ENCODE peak calls at places on chromosomes 6 and 20, in six cellular contexts. R is adrenal gland, L is ovary, W is breast epithelium, T is tibial nerve, S is spleen. P is an unnamed sample.

GRCh38 chr6:42928748-42929087 is 562 bp upstream of the CNPY3 start:
- DNase-seq in R (no peak), L (no peak), W (no peak), T (no peak), S (no peak), P (no peak)

GRCh38 chr20:60206259-60206658 is 248.0 kb downstream of the CDH26 start:
- DNase-seq in R (no peak), L (no peak), W (no peak), T (no peak), S (no peak), P (peak)

GRCh38 chr20:39899881-39900280 is 789.2 kb downstream of the MAFB start:
- DNase-seq in R (no peak), L (no peak), W (no peak), T (no peak), S (no peak), P (no peak)

GRCh38 chr6:166394036-166394892 is 11.5 kb upstream of the MPC1 start:
- DNase-seq in R (no peak), L (no peak), W (no peak), T (no peak), S (no peak), P (no peak)

GRCh38 chr6:90406142-90406794 is 109.6 kb upstream of the BACH2 start:
- DNase-seq in R (no peak), L (no peak), W (no peak), T (no peak), S (no peak), P (peak)

GRCh38 chr6:151021878-151022277 is 156.4 kb downstream of the MTHFD1L start:
- DNase-seq in R (peak), L (peak), W (no peak), T (no peak), S (no peak), P (no peak)

GRCh38 chr6:108608453-108609275 is 47.9 kb downstream of the FOXO3 start:
- DNase-seq in R (no peak), L (no peak), W (no peak), T (no peak), S (no peak), P (no peak)

GRCh38 chr20:9339708-9340107 is 174.7 kb upstream of the LAMP5 start:
- DNase-seq in R (no peak), L (no peak), W (no peak), T (no peak), S (no peak), P (no peak)

GRCh38 chr20:31713312-31714049 is 9.2 kb downstream of the BCL2L1 start:
- DNase-seq in R (peak), L (peak), W (no peak), T (peak), S (peak), P (peak)

GRCh38 chr6:108850669-108851467 is 2.6 kb downstream of the ARMC2 start:
- DNase-seq in R (peak), L (no peak), W (no peak), T (no peak), S (peak), P (no peak)

GRCh38 chr6:100078509-100078908 is 84.5 kb upstream of the MCHR2 start:
- DNase-seq in R (peak), L (no peak), W (no peak), T (no peak), S (no peak), P (no peak)

GRCh38 chr6:111478064-111478476 is 4.9 kb downstream of the REV3L start:
- DNase-seq in R (no peak), L (no peak), W (no peak), T (no peak), S (no peak), P (no peak)

GRCh38 chr6:63475707-63476106 is 96.6 kb upstream of the LOC128125822 start:
- DNase-seq in R (no peak), L (no peak), W (no peak), T (no peak), S (no peak), P (no peak)

GRCh38 chr20:58086763-58087566 is 141.5 kb downstream of the ANKRD60 start:
- DNase-seq in R (peak), L (no peak), W (no peak), T (peak), S (no peak), P (peak)

GRCh38 chr6:22447191-22447590 is 122.2 kb upstream of the HDGFL1 start:
- DNase-seq in R (peak), L (peak), W (no peak), T (no peak), S (no peak), P (no peak)

DNA sequence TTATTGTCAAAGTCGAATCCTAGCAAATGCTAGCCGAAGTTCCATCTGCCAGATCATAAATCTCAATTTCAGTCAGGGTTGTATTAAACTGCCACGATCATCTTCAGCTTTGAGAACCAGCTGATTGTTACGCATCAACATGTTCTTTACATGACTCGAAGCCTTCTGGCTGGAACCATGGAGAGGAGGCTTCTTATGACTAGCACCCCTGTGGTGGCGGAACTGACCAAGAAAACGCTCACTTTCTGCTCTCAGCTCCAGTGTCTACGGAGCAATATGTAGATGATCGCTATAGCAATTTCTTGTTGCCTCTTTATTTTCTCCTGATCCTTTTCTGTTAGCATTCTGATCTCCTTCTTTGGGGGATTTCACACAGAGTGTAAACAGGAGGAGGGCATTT is 479.4 kb upstream of the SLC35B3 start:
- DNase-seq in R (no peak), L (no peak), W (no peak), T (no peak), S (no peak), P (no peak)
- TF ChIP-seq POLR2A in R (no peak), L (no peak), W (no peak), T (no peak), S (no peak), P (no peak)

DNA sequence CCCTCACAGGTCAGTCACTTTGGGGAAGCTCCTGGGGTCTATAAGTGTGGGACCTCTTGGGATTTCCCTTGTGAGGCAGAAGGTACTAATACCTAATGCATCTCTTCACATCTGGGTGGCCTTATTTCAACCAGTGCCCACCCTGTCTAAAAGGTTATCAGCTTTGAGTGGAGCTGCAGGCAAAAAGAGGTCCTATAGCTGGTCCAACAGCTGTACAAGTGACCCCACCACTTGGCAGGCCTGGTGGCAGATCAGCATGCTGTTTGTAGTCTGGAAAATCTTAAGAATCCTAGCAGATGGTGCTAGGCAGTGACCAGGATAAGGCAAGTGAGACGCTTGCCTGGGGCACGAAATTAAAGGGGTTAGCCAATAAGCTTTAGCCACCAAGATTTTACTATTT is 51.6 kb upstream of the GTSF1L start:
- DNase-seq in R (no peak), L (no peak), W (no peak), T (no peak), S (no peak), P (no peak)
- TF ChIP-seq POLR2A in R (no peak), L (no peak), W (no peak), T (no peak), S (no peak), P (no peak)

GRCh38 chr6:31778193-31778592 is 1.1 kb upstream of the VWA7 start:
- DNase-seq in R (no peak), L (no peak), W (no peak), T (no peak), S (no peak), P (no peak)

GRCh38 chr6:31776563-31776960 is 566 bp downstream of the VWA7 start:
- DNase-seq in R (no peak), L (no peak), W (no peak), T (no peak), S (no peak), P (no peak)

GRCh38 chr6:31775633-31776263 is 1.4 kb downstream of the VWA7 start:
- DNase-seq in R (no peak), L (peak), W (no peak), T (no peak), S (no peak), P (no peak)

GRCh38 chr6:31777667-31778050 is 531 bp upstream of the VWA7 start:
- DNase-seq in R (no peak), L (no peak), W (no peak), T (no peak), S (peak), P (no peak)

GRCh38 chr6:31776961-31777666 is at the start of gene VWA7:
- DNase-seq in R (peak), L (peak), W (peak), T (no peak), S (peak), P (peak)
- TF ChIP-seq POLR2A in R (no peak), L (no peak), W (no peak), T (no peak), S (no peak), P (no peak)

DNA sequence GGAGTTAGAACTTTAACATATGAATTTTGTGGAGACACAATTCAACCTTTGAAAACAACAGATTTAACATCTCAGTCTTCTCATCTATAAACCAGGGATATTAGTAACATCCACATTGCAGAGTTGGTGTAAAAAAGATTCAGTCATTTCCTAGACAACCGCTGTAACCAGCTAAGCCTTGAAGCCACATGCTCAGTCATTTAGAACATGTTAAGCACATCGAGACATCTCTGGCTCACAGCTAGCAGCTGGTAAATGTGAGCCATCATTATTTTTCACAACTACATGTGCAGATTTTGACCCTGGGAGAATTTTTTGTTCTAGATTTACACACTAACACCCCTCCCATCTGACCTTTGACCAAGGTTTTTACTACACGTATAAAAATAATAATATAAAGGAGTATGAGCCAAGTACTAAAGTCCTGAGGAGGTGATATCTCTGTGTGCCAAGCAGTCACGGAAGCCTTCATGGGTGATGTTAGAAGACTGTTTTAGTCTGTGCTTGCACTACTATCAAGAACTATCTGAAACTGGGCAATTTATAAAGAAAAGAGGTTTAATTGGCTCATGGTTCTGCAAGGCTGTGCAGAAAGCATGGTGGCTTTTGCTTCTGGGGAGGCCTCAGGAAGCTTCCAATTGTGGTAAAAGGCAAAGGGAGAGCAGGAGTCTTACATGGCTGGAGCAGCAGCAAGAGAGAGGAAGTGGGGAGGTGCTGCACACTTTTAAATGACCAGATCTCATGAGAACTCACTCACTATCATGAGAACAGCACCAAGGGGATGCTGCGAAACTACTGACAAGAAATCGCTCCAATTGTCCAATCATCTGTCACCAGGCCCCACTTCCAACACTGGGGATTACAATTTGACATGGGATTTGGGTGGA is 48.7 kb upstream of the IL20RA start:
- DNase-seq in R (no peak), L (no peak), W (no peak), T (no peak), S (no peak), P (no peak)
- TF ChIP-seq POLR2A in R (no peak), L (no peak), W (no peak), T (no peak), S (no peak), P (no peak)

DNA sequence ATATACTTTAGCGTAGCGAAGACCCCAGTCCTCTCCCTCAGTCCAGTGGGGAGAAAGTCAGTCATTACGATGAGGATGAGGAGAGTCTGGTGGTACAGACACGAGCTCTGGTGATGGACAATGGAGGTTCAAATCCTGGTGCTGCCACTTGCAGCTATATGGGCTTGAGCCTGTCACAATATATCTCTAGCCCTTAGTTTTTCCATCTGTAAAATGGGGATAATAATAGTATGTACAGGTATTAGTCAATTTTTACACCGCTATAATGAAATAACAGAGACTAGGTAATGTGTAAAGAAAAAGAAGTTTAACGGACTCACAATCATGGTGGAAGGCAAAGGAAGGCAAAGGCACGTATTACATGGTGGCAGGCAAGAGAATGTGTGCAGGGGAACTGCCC is 237.9 kb downstream of the BCAS1 start:
- DNase-seq in R (no peak), L (no peak), W (no peak), T (no peak), S (no peak), P (no peak)
- TF ChIP-seq POLR2A in R (no peak), L (no peak), W (no peak), T (no peak), S (no peak), P (no peak)

DNA sequence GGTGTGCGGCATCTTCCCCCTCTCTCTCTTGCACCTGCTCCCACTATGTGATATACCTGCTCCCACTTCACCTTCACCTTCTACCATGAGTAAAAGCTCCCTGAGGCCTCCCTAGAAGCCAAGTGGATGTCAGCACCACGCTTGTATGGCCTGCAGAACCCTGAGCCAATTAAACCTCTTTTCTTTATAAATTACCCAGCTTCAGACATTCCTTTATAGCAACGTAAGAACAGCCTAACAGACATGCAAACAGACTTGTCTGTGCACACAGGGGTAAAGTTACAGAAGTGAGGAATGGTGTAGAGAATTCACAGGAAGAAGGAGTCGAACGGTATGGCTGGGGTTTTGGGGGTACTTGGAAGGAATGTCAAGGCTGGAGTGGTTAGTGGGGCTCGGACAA is 14.8 kb upstream of the TGM2 start:
- DNase-seq in R (no peak), L (no peak), W (no peak), T (no peak), S (no peak), P (no peak)
- TF ChIP-seq POLR2A in R (no peak), L (no peak), W (no peak), T (no peak), S (no peak), P (no peak)

GRCh38 chr20:33086052-33086722 is 6.7 kb downstream of the BPIFB4 start:
- DNase-seq in R (no peak), L (no peak), W (no peak), T (no peak), S (peak), P (no peak)
- TF ChIP-seq POLR2A in R (no peak), L (no peak), W (no peak), T (no peak), S (no peak), P (no peak)

DNA sequence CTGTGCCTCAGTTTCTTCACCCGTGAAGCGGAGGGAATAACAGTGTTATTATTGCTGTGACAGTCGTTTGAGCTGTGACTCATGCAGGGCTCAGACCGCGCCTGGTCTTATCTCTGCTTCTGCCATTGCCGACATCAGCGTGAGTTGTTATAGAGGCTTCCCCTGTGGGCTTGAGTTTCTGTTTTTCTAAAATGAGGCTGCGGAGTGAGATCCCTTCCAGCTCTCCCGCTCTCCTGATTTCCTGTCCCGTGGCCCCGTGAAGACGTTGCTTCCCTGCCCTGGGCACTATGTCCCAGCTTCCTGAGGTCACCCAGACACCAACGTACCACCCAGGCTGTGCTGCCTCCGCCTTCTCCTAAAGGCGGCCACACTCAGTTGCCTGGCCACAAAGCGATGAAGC is 278.4 kb downstream of the BMP7 start:
- DNase-seq in R (no peak), L (no peak), W (no peak), T (no peak), S (no peak), P (no peak)
- TF ChIP-seq POLR2A in R (no peak), L (no peak), W (no peak), T (no peak), S (no peak), P (no peak)

GRCh38 chr20:16729080-16729479 is 746 bp upstream of the SNRPB2 start:
- DNase-seq in R (no peak), L (no peak), W (no peak), T (no peak), S (no peak), P (no peak)

GRCh38 chr20:16732506-16733152 is 2.8 kb downstream of the SNRPB2 start:
- DNase-seq in R (no peak), L (no peak), W (no peak), T (no peak), S (no peak), P (no peak)

GRCh38 chr20:16729565-16730460 is at the start of gene SNRPB2:
- DNase-seq in R (peak), L (peak), W (peak), T (peak), S (peak), P (peak)
- TF ChIP-seq POLR2A in R (peak), L (peak), W (peak), T (peak), S (peak), P (peak)

GRCh38 chr20:25318471-25319240 is 70.8 kb downstream of the PYGB start:
- DNase-seq in R (no peak), L (no peak), W (no peak), T (no peak), S (peak), P (no peak)
- TF ChIP-seq POLR2A in R (no peak), L (no peak), W (no peak), T (no peak), S (no peak), P (no peak)